ENCODE peak calls at places on chromosomes 11 and 22, in five cellular contexts. Y is caudate nucleus; G is stimulated activated CD8-positive, alpha-beta memory T cell treated with anti-CD3 and anti-CD28 coated beads, Interleukin-4, amount 100 ng/mL, for 48 hours; O is activated naive CD4-positive, alpha-beta T cell treated with anti-CD3 and anti-CD28 coated beads, Interleukin-2, amount 50 U/mL, for 16 hours; W is stimulated activated CD4-positive, alpha-beta T cell treated with anti-CD3 and anti-CD28 coated beads, Interleukin-12 subunit alpha, Interleukin-12 subunit beta, amount 100 ng/mL, for 4 hours. J is an unnamed sample.

GRCh38 chr11:69123593-69124545 is 31.9 kb upstream of the SMIM38 start:
- DNase-seq in Y (no peak), G (peak; percentile 33), O (peak; percentile 52), W (peak; percentile 27), J (no peak)

GRCh38 chr11:131816046-131816445 is 445.6 kb downstream of the NTM start:
- DNase-seq in G (no peak), O (no peak), W (no peak), Y (no peak), J (no peak)

GRCh38 chr22:46031965-46032851 is 55.2 kb upstream of the WNT7B start:
- DNase-seq in W (no peak), G (no peak), O (no peak), Y (no peak), J (no peak)

GRCh38 chr11:62593434-62594044 is 2.2 kb upstream of the TUT1 start:
- DNase-seq in Y (peak; percentile 44), W (peak; percentile 73), G (peak; percentile 86), O (peak; percentile 77), J (peak; percentile 66)

GRCh38 chr11:74418509-74418895 is 20.3 kb upstream of the PGM2L1 start:
- DNase-seq in Y (no peak), G (no peak), O (no peak), W (no peak), J (peak; percentile 73)

GRCh38 chr22:26229910-26230309 is 60.6 kb downstream of the SEZ6L start:
- DNase-seq in W (no peak), O (no peak), Y (no peak), G (no peak), J (no peak)

GRCh38 chr22:30015846-30016245 is 64.4 kb upstream of the HORMAD2 start:
- DNase-seq in O (no peak), W (no peak), G (no peak), Y (no peak), J (peak; percentile 11)

GRCh38 chr11:93528252-93528651 is 14.9 kb downstream of the SMCO4 start:
- DNase-seq in W (no peak), G (no peak), Y (no peak), O (no peak), J (no peak)

GRCh38 chr11:71349627-71350026 is 97.2 kb upstream of the SHANK2 start:
- DNase-seq in O (no peak), W (no peak), G (no peak), Y (no peak), J (no peak)

GRCh38 chr11:115950660-115951059 is 446.4 kb upstream of the CADM1 start:
- DNase-seq in O (no peak), Y (no peak), W (no peak), G (no peak), J (no peak)

GRCh38 chr11:14458377-14458776 is 41.2 kb downstream of the COPB1 start:
- DNase-seq in W (no peak), O (no peak), Y (no peak), G (no peak), J (no peak)

GRCh38 chr11:2837096-2837601 is 48.4 kb downstream of the CDKN1C start:
- DNase-seq in Y (no peak), W (no peak), G (no peak), O (no peak), J (peak; percentile 66)

GRCh38 chr11:72007089-72007476 is 8.4 kb downstream of the IL18BP start:
- DNase-seq in O (no peak), W (no peak), G (no peak), Y (no peak), J (no peak)

GRCh38 chr11:122784325-122785155 is 53.8 kb upstream of the CRTAM start:
- DNase-seq in O (no peak), G (no peak), W (no peak), Y (no peak), J (peak; percentile 61)

GRCh38 chr22:19240813-19241592 is 50.5 kb downstream of the CLTCL1 start:
- DNase-seq in Y (no peak), O (no peak), G (no peak), W (no peak), J (no peak)

GRCh38 chr22:49243335-49243734 is 584.3 kb downstream of the BRD1 start:
- DNase-seq in O (no peak), Y (no peak), G (no peak), W (no peak), J (no peak)

GRCh38 chr11:74948546-74948897 is 369 bp downstream of the XRRA1 start:
- DNase-seq in G (no peak), O (no peak), Y (no peak), W (no peak), J (peak; percentile 24)

GRCh38 chr11:417652-418342 is 3.0 kb upstream of the SIGIRR start:
- DNase-seq in O (no peak), Y (no peak), G (no peak), W (no peak), J (no peak)

GRCh38 chr11:70496591-70497535 is 98.5 kb downstream of the CTTN start:
- DNase-seq in W (no peak), O (no peak), Y (no peak), G (no peak), J (no peak)

GRCh38 chr11:102139081-102139498 is 28.8 kb downstream of the YAP1 start:
- DNase-seq in O (no peak), Y (no peak), G (no peak), W (no peak), J (peak; percentile 29)

GRCh38 chr11:11218287-11218986 is 134.6 kb downstream of the CSNK2A3 start:
- DNase-seq in O (no peak), G (no peak), Y (no peak), W (no peak), J (no peak)

GRCh38 chr11:57598831-57599155 is 1.3 kb downstream of the SERPING1 start:
- DNase-seq in W (no peak), O (no peak), G (no peak), Y (no peak), J (no peak)

GRCh38 chr11:66020618-66021357 is 5.5 kb downstream of the CATSPER1 start:
- DNase-seq in Y (no peak), G (peak; percentile 50), O (no peak), W (no peak), J (peak; percentile 93)

GRCh38 chr11:107606122-107606521 is 15.2 kb downstream of the ELMOD1 start:
- DNase-seq in G (no peak), W (no peak), Y (no peak), O (no peak), J (no peak)

GRCh38 chr22:17496843-17497242 is 66.5 kb upstream of the SLC25A18 start:
- DNase-seq in Y (no peak), O (no peak), G (no peak), W (no peak), J (no peak)

GRCh38 chr22:48577014-48577690 is 1250.5 kb downstream of the BRD1 start:
- DNase-seq in G (no peak), O (no peak), Y (peak; percentile 26), W (no peak), J (no peak)

GRCh38 chr22:37166675-37167066 is 17.0 kb upstream of the IL2RB start:
- DNase-seq in W (peak; percentile 85), O (peak; percentile 84), Y (peak; percentile 65), G (peak; percentile 94), J (peak; percentile 44)

GRCh38 chr11:77091146-77091940 is 11.3 kb upstream of the OMP start:
- DNase-seq in G (peak; percentile 89), O (peak; percentile 79), W (peak; percentile 77), Y (peak; percentile 55), J (peak; percentile 77)

GRCh38 chr22:40265783-40266182 is 80.5 kb upstream of the ADSL start:
- DNase-seq in O (no peak), G (no peak), W (no peak), Y (no peak), J (no peak)

GRCh38 chr22:26669060-26669481 is 11.7 kb downstream of the MIAT start:
- DNase-seq in O (no peak), G (no peak), W (no peak), Y (no peak), J (peak; percentile 19)

GRCh38 chr22:46010177-46010867 is 33.4 kb upstream of the WNT7B start:
- DNase-seq in Y (no peak), G (no peak), W (no peak), O (no peak), J (no peak)

GRCh38 chr22:28429711-28430110 is 249.9 kb downstream of the TTC28 start:
- DNase-seq in W (no peak), O (no peak), Y (no peak), G (no peak), J (no peak)

GRCh38 chr11:61532136-61533038 is 23.8 kb downstream of the LRRC10B start:
- DNase-seq in G (peak; percentile 71), Y (no peak), O (peak; percentile 44), W (peak; percentile 38), J (peak; percentile 45)

GRCh38 chr11:68142028-68142412 is 20.8 kb upstream of the CHKA start:
- DNase-seq in W (peak; percentile 34), Y (no peak), O (peak; percentile 36), G (peak; percentile 76), J (no peak)

GRCh38 chr22:30869996-30870395 is 98.6 kb downstream of the MORC2 start:
- DNase-seq in G (no peak), W (no peak), O (no peak), Y (no peak), J (no peak)

GRCh38 chr11:33531743-33532181 is 168.9 kb downstream of the C11orf91 start:
- DNase-seq in Y (no peak), W (no peak), G (no peak), O (no peak), J (peak; percentile 96)